ENCODE peak calls at places on chromosomes 2 and 18, in nine cellular contexts. U, Q, Z, G, H, O, E, M and A are unnamed samples.

GRCh38 chr2:190088917-190089316 is 26.4 kb upstream of the MSTN start:
- DNase-seq in U (peak), Q (peak), Z (peak), G (peak), H (peak), O (peak), E (peak), M (no peak), A (peak)

GRCh38 chr2:20224716-20225293 is at the start of gene SDC1:
- DNase-seq in U (no peak), Q (peak), Z (no peak), G (peak), H (peak), O (peak), E (peak), M (peak), A (peak)

GRCh38 chr2:74297391-74297790 is 45.8 kb downstream of the SLC4A5 start:
- DNase-seq in U (no peak), Q (no peak), Z (no peak), G (no peak), H (no peak), O (no peak), E (no peak), M (no peak), A (no peak)

GRCh38 chr18:38751897-38752296 is 1186.3 kb upstream of the CELF4 start:
- DNase-seq in U (no peak), Q (no peak), Z (no peak), G (no peak), H (no peak), O (peak), E (no peak), M (no peak), A (no peak)

GRCh38 chr2:221001377-221001776 is 570.7 kb downstream of the EPHA4 start:
- DNase-seq in U (no peak), Q (no peak), Z (no peak), G (no peak), H (no peak), O (no peak), E (no peak), M (no peak), A (no peak)

GRCh38 chr2:88443353-88443938 is 9.0 kb downstream of the FOXI3 start:
- DNase-seq in U (no peak), Q (no peak), Z (no peak), G (no peak), H (no peak), O (no peak), E (no peak), M (no peak), A (no peak)

GRCh38 chr2:237199577-237199976 is 113.9 kb downstream of the COPS8 start:
- DNase-seq in U (no peak), Q (peak), Z (no peak), G (no peak), H (no peak), O (no peak), E (no peak), M (no peak), A (no peak)

GRCh38 chr2:33207336-33207735 is 260.6 kb downstream of the LTBP1 start:
- DNase-seq in U (no peak), Q (peak), Z (no peak), G (no peak), H (no peak), O (no peak), E (no peak), M (no peak), A (no peak)

GRCh38 chr2:22282215-22282614 is 1102.8 kb upstream of the KLHL29 start:
- DNase-seq in U (no peak), Q (no peak), Z (no peak), G (no peak), H (no peak), O (no peak), E (no peak), M (no peak), A (no peak)

GRCh38 chr2:168490916-168491605 is 35.0 kb downstream of the CERS6 start:
- DNase-seq in U (no peak), Q (peak), Z (no peak), G (no peak), H (no peak), O (no peak), E (no peak), M (no peak), A (no peak)

GRCh38 chr18:3319399-3319798 is 57.5 kb downstream of the MYL12B start:
- DNase-seq in U (no peak), Q (no peak), Z (no peak), G (no peak), H (no peak), O (no peak), E (no peak), M (no peak), A (no peak)

GRCh38 chr2:39737661-39738060 is 41.4 kb downstream of the THUMPD2 start:
- DNase-seq in U (no peak), Q (peak), Z (no peak), G (no peak), H (no peak), O (no peak), E (no peak), M (no peak), A (no peak)

GRCh38 chr2:39736593-39736992 is 42.5 kb downstream of the THUMPD2 start:
- DNase-seq in U (no peak), Q (peak), Z (no peak), G (no peak), H (no peak), O (no peak), E (no peak), M (no peak), A (no peak)

GRCh38 chr2:39741871-39742270 is 37.2 kb downstream of the THUMPD2 start:
- DNase-seq in U (no peak), Q (peak), Z (no peak), G (no peak), H (no peak), O (no peak), E (no peak), M (no peak), A (no peak)

GRCh38 chr2:39739386-39739785 is 39.7 kb downstream of the THUMPD2 start:
- DNase-seq in U (no peak), Q (no peak), Z (no peak), G (no peak), H (peak), O (no peak), E (no peak), M (no peak), A (no peak)

GRCh38 chr2:39738941-39739340 is 40.1 kb downstream of the THUMPD2 start:
- DNase-seq in U (no peak), Q (no peak), Z (no peak), G (no peak), H (no peak), O (no peak), E (no peak), M (no peak), A (no peak)
- H3K27ac ChIP-seq in U (no peak), Q (no peak), Z (no peak), G (no peak), H (no peak), O (no peak), E (no peak), M (no peak), A (no peak)

GRCh38 chr2:101003278-101003775 is 1.2 kb downstream of the RPL31 start:
- DNase-seq in U (no peak), Q (no peak), Z (peak), G (no peak), H (peak), O (no peak), E (peak), M (no peak), A (no peak)
- H3K27ac ChIP-seq in U (peak), Q (peak), Z (peak), G (peak), H (peak), O (peak), E (peak), M (peak), A (peak)

DNA sequence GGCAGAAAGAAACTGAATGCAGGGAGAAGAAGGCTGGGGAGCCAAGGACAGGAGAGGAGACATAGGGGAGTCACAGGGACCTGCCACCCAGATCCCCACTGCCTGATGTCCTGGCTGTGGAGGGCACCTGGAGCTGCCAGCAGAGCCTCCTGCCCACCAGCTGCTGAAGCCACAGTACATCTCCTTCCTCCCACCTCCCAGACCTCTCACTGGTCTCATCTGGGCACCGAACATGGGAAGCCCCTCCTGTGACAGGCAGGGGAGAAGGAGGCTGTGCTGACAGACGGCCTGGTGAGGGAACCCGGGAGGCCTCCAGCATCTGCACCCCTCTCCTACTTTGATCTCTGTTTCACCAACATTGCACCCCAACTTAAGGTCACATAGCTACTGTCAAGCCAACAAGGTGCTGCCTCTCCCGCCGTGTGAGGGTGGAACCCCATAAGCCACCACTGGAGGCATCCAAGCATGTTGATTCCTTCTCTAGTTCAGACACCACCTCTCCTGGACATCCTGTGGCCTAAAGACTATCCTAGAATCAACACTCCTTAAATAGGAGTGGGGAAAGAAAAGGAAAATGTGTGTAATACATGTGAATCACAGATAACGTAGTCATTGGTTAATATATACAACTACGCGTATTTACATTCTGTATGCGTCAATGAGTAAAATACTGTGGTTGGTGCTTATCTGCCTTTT is 3.6 kb upstream of the RNPEPL1 start:
- DNase-seq in U (no peak), Q (peak), Z (peak), G (no peak), H (no peak), O (no peak), E (peak), M (peak), A (no peak)
- H3K27ac ChIP-seq in U (peak), Q (no peak), Z (peak), G (peak), H (peak), O (peak), E (peak), M (no peak), A (peak)

DNA sequence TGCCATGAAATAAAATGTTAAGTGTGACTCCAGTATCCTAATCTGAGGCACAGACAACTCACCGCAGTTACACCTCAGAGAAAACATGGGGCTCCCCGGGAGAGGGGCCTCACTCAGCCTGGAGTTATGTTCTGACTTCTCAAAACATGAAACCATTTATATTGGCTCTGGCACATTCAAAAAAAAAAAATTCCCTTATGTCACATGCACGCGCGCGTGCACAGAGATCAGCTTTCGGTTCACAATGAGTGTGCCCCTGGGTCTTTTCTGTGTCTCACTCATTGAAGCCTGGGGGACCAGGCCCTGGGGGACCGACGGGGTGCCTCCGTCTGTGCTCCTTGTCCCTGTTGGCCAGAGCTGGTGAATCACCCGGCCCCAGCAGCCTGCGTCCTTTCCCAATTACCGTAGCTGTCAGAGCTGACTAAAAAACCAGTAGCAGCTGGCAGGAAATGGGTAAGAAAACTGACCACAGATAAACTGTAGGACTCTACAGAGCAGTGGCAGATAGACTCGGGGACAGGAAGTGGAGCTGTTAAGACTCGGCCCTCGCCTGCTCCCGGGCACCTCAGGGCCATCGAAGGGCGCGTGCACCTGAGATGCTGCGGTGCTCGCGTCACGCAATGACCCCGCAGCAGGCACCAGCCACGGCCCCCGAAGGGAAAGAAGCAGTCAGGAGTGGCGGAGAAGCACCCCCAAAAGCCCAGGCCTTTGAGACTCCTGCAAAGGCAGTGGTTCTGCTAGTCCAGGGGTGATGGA is 138.3 kb upstream of the ID2 start:
- DNase-seq in U (peak), Q (peak), Z (peak), G (peak), H (peak), O (no peak), E (no peak), M (peak), A (peak)
- H3K27ac ChIP-seq in U (peak), Q (peak), Z (peak), G (peak), H (peak), O (no peak), E (no peak), M (no peak), A (no peak)

GRCh38 chr2:226012116-226012515 is 612.6 kb downstream of the NYAP2 start:
- DNase-seq in U (no peak), Q (no peak), Z (no peak), G (no peak), H (no peak), O (no peak), E (no peak), M (no peak), A (no peak)
- H3K27ac ChIP-seq in U (no peak), Q (no peak), Z (no peak), G (no peak), H (no peak), O (no peak), E (no peak), M (no peak), A (no peak)

GRCh38 chr2:44181648-44182047 is 13.0 kb downstream of the PPM1B start:
- DNase-seq in U (no peak), Q (no peak), Z (no peak), G (no peak), H (no peak), O (no peak), E (no peak), M (no peak), A (no peak)
- H3K27ac ChIP-seq in U (no peak), Q (no peak), Z (no peak), G (no peak), H (no peak), O (no peak), E (no peak), M (no peak), A (no peak)

GRCh38 chr2:230678451-230678850 is 34.2 kb upstream of the CAB39 start:
- DNase-seq in U (no peak), Q (no peak), Z (no peak), G (no peak), H (no peak), O (no peak), E (no peak), M (no peak), A (no peak)

GRCh38 chr2:230674401-230674800 is 38.2 kb upstream of the CAB39 start:
- DNase-seq in U (no peak), Q (no peak), Z (no peak), G (no peak), H (no peak), O (no peak), E (no peak), M (no peak), A (no peak)

GRCh38 chr2:230674930-230675672 is 37.5 kb upstream of the CAB39 start:
- DNase-seq in U (no peak), Q (no peak), Z (no peak), G (no peak), H (no peak), O (no peak), E (no peak), M (no peak), A (no peak)

GRCh38 chr2:230678018-230678417 is 34.6 kb upstream of the CAB39 start:
- DNase-seq in U (no peak), Q (no peak), Z (no peak), G (no peak), H (no peak), O (no peak), E (no peak), M (no peak), A (no peak)

GRCh38 chr2:230677182-230677946 is 35.3 kb upstream of the CAB39 start:
- DNase-seq in U (no peak), Q (peak), Z (no peak), G (no peak), H (no peak), O (no peak), E (no peak), M (no peak), A (no peak)
- H3K27ac ChIP-seq in U (no peak), Q (no peak), Z (no peak), G (no peak), H (no peak), O (no peak), E (no peak), M (no peak), A (no peak)

GRCh38 chr2:223786236-223786635 is 51.1 kb downstream of the AP1S3 start:
- DNase-seq in U (no peak), Q (no peak), Z (no peak), G (no peak), H (peak), O (no peak), E (no peak), M (no peak), A (no peak)

GRCh38 chr2:223787358-223787757 is 50.0 kb downstream of the AP1S3 start:
- DNase-seq in U (no peak), Q (no peak), Z (no peak), G (no peak), H (no peak), O (no peak), E (no peak), M (no peak), A (no peak)

GRCh38 chr2:223781560-223781959 is 55.8 kb downstream of the AP1S3 start:
- DNase-seq in U (no peak), Q (no peak), Z (no peak), G (no peak), H (no peak), O (no peak), E (no peak), M (no peak), A (no peak)

GRCh38 chr2:223786943-223787342 is 50.4 kb downstream of the AP1S3 start:
- DNase-seq in U (no peak), Q (no peak), Z (no peak), G (no peak), H (no peak), O (no peak), E (no peak), M (no peak), A (no peak)

GRCh38 chr2:223784221-223784772 is 53.1 kb downstream of the AP1S3 start:
- DNase-seq in U (no peak), Q (no peak), Z (no peak), G (no peak), H (no peak), O (no peak), E (no peak), M (no peak), A (no peak)
- H3K27ac ChIP-seq in U (no peak), Q (no peak), Z (no peak), G (no peak), H (no peak), O (no peak), E (peak), M (no peak), A (no peak)